ENCODE peak calls at places on chromosomes 16 and 17, in nine cellular contexts. One of them, this sample, is unnamed.

GRCh38 chr17:4607773-4608187 is 23.5 kb downstream of the SMTNL2 start:
- DNase-seq in sigmoid colon: peak; percentile 84
- DNase-seq in endothelial cell of umbilical vein: peak; percentile 66
- DNase-seq in HepG2: no peak
- DNase-seq in spleen: no peak
- DNase-seq in breast epithelium: no peak
- DNase-seq in ovary: peak; percentile 91
- DNase-seq in IMR-90: peak; percentile 49
- DNase-seq in body of pancreas: peak; percentile 58
- DNase-seq in this sample: peak; percentile 53

GRCh38 chr17:8079291-8080207 is 8.0 kb downstream of the ALOX12B start:
- DNase-seq in sigmoid colon: peak; percentile 83
- DNase-seq in endothelial cell of umbilical vein: peak; percentile 46
- DNase-seq in HepG2: peak; percentile 43
- DNase-seq in spleen: peak; percentile 95
- DNase-seq in breast epithelium: no peak
- DNase-seq in ovary: peak; percentile 73
- DNase-seq in IMR-90: peak; percentile 33
- DNase-seq in body of pancreas: peak; percentile 75
- DNase-seq in this sample: peak; percentile 65

GRCh38 chr16:87703835-87704375 is 61.9 kb downstream of the KLHDC4 start:
- DNase-seq in sigmoid colon: no peak
- DNase-seq in endothelial cell of umbilical vein: peak; percentile 32
- DNase-seq in HepG2: no peak
- DNase-seq in spleen: no peak
- DNase-seq in breast epithelium: no peak
- DNase-seq in ovary: no peak
- DNase-seq in IMR-90: no peak
- DNase-seq in body of pancreas: no peak
- DNase-seq in this sample: no peak

GRCh38 chr17:80359422-80360110 is 55.4 kb upstream of the ENDOV start:
- DNase-seq in sigmoid colon: peak; percentile 21
- DNase-seq in endothelial cell of umbilical vein: no peak
- DNase-seq in HepG2: no peak
- DNase-seq in spleen: peak; percentile 17
- DNase-seq in breast epithelium: no peak
- DNase-seq in ovary: peak; percentile 16
- DNase-seq in IMR-90: no peak
- DNase-seq in body of pancreas: no peak
- DNase-seq in this sample: no peak

GRCh38 chr17:10888858-10889257 is 51.0 kb upstream of the PIRT start:
- DNase-seq in sigmoid colon: no peak
- DNase-seq in endothelial cell of umbilical vein: no peak
- DNase-seq in HepG2: no peak
- DNase-seq in spleen: no peak
- DNase-seq in breast epithelium: no peak
- DNase-seq in ovary: no peak
- DNase-seq in IMR-90: no peak
- DNase-seq in body of pancreas: no peak
- DNase-seq in this sample: no peak

GRCh38 chr17:44559288-44560249 is 2.3 kb downstream of the FZD2 start:
- DNase-seq in sigmoid colon: no peak
- DNase-seq in endothelial cell of umbilical vein: no peak
- DNase-seq in HepG2: no peak
- DNase-seq in spleen: no peak
- DNase-seq in breast epithelium: no peak
- DNase-seq in ovary: no peak
- DNase-seq in IMR-90: no peak
- DNase-seq in body of pancreas: no peak
- DNase-seq in this sample: no peak

GRCh38 chr17:36611345-36612072 is 10.1 kb downstream of the MRM1 start:
- DNase-seq in sigmoid colon: no peak
- DNase-seq in endothelial cell of umbilical vein: no peak
- DNase-seq in HepG2: no peak
- DNase-seq in spleen: no peak
- DNase-seq in breast epithelium: no peak
- DNase-seq in ovary: no peak
- DNase-seq in IMR-90: peak; percentile 85
- DNase-seq in body of pancreas: no peak
- DNase-seq in this sample: peak; percentile 85

GRCh38 chr17:71436479-71436878 is 684.3 kb upstream of the SOX9 start:
- DNase-seq in sigmoid colon: no peak
- DNase-seq in endothelial cell of umbilical vein: no peak
- DNase-seq in HepG2: no peak
- DNase-seq in spleen: no peak
- DNase-seq in breast epithelium: no peak
- DNase-seq in ovary: no peak
- DNase-seq in IMR-90: no peak
- DNase-seq in body of pancreas: no peak
- DNase-seq in this sample: no peak

GRCh38 chr17:73267648-73268537 is 6.2 kb upstream of the CPSF4L start:
- DNase-seq in sigmoid colon: no peak
- DNase-seq in endothelial cell of umbilical vein: no peak
- DNase-seq in HepG2: peak; percentile 88
- DNase-seq in spleen: no peak
- DNase-seq in breast epithelium: no peak
- DNase-seq in ovary: no peak
- DNase-seq in IMR-90: no peak
- DNase-seq in body of pancreas: no peak
- DNase-seq in this sample: no peak

GRCh38 chr17:73284906-73285602 is 23.4 kb upstream of the CPSF4L start:
- DNase-seq in sigmoid colon: no peak
- DNase-seq in endothelial cell of umbilical vein: no peak
- DNase-seq in HepG2: no peak
- DNase-seq in spleen: no peak
- DNase-seq in breast epithelium: no peak
- DNase-seq in ovary: peak; percentile 62
- DNase-seq in IMR-90: no peak
- DNase-seq in body of pancreas: no peak
- DNase-seq in this sample: no peak

GRCh38 chr17:46072998-46073397 is 73.9 kb downstream of the STH start:
- DNase-seq in sigmoid colon: no peak
- DNase-seq in endothelial cell of umbilical vein: no peak
- DNase-seq in HepG2: peak; percentile 20
- DNase-seq in spleen: no peak
- DNase-seq in breast epithelium: no peak
- DNase-seq in ovary: no peak
- DNase-seq in IMR-90: peak; percentile 80
- DNase-seq in body of pancreas: no peak
- DNase-seq in this sample: no peak

GRCh38 chr16:23594186-23594585 is 1.9 kb downstream of the NDUFAB1 start:
- DNase-seq in sigmoid colon: no peak
- DNase-seq in endothelial cell of umbilical vein: no peak
- DNase-seq in HepG2: no peak
- DNase-seq in spleen: no peak
- DNase-seq in breast epithelium: no peak
- DNase-seq in ovary: no peak
- DNase-seq in IMR-90: no peak
- DNase-seq in body of pancreas: no peak
- DNase-seq in this sample: no peak

GRCh38 chr17:27669850-27670249 is 38.9 kb downstream of the LGALS9 start:
- DNase-seq in sigmoid colon: no peak
- DNase-seq in endothelial cell of umbilical vein: no peak
- DNase-seq in HepG2: no peak
- DNase-seq in spleen: peak; percentile 45
- DNase-seq in breast epithelium: no peak
- DNase-seq in ovary: no peak
- DNase-seq in IMR-90: no peak
- DNase-seq in body of pancreas: no peak
- DNase-seq in this sample: no peak

GRCh38 chr17:65994679-65995078 is 197.3 kb downstream of the CEP112 start:
- DNase-seq in sigmoid colon: no peak
- DNase-seq in endothelial cell of umbilical vein: no peak
- DNase-seq in HepG2: no peak
- DNase-seq in spleen: no peak
- DNase-seq in breast epithelium: no peak
- DNase-seq in ovary: no peak
- DNase-seq in IMR-90: no peak
- DNase-seq in body of pancreas: no peak
- DNase-seq in this sample: no peak

GRCh38 chr17:40878044-40878443 is 7.0 kb downstream of the KRT20 start:
- DNase-seq in sigmoid colon: no peak
- DNase-seq in endothelial cell of umbilical vein: no peak
- DNase-seq in HepG2: no peak
- DNase-seq in spleen: no peak
- DNase-seq in breast epithelium: no peak
- DNase-seq in ovary: no peak
- DNase-seq in IMR-90: no peak
- DNase-seq in body of pancreas: no peak
- DNase-seq in this sample: no peak

GRCh38 chr16:78443780-78444422 is 344.4 kb downstream of the WWOX start:
- DNase-seq in sigmoid colon: no peak
- DNase-seq in endothelial cell of umbilical vein: no peak
- DNase-seq in HepG2: no peak
- DNase-seq in spleen: no peak
- DNase-seq in breast epithelium: no peak
- DNase-seq in ovary: no peak
- DNase-seq in IMR-90: no peak
- DNase-seq in body of pancreas: no peak
- DNase-seq in this sample: peak; percentile 1

GRCh38 chr17:39823407-39824054 is 40.6 kb downstream of the IKZF3 start:
- DNase-seq in sigmoid colon: no peak
- DNase-seq in endothelial cell of umbilical vein: no peak
- DNase-seq in HepG2: no peak
- DNase-seq in spleen: no peak
- DNase-seq in breast epithelium: no peak
- DNase-seq in ovary: no peak
- DNase-seq in IMR-90: no peak
- DNase-seq in body of pancreas: no peak
- DNase-seq in this sample: peak; percentile 6

GRCh38 chr17:79124513-79125209 is 50.0 kb downstream of the ENGASE start:
- DNase-seq in sigmoid colon: no peak
- DNase-seq in endothelial cell of umbilical vein: no peak
- DNase-seq in HepG2: no peak
- DNase-seq in spleen: no peak
- DNase-seq in breast epithelium: no peak
- DNase-seq in ovary: no peak
- DNase-seq in IMR-90: no peak
- DNase-seq in body of pancreas: no peak
- DNase-seq in this sample: no peak

GRCh38 chr16:31201511-31202401 is 804 bp downstream of the PYCARD start:
- DNase-seq in sigmoid colon: no peak
- DNase-seq in endothelial cell of umbilical vein: no peak
- DNase-seq in HepG2: no peak
- DNase-seq in spleen: peak; percentile 90
- DNase-seq in breast epithelium: no peak
- DNase-seq in ovary: peak; percentile 46
- DNase-seq in IMR-90: no peak
- DNase-seq in body of pancreas: peak; percentile 35
- DNase-seq in this sample: no peak

GRCh38 chr17:43393944-43394482 is 4.8 kb upstream of the ARL4D start:
- DNase-seq in sigmoid colon: peak; percentile 97
- DNase-seq in endothelial cell of umbilical vein: peak; percentile 80
- DNase-seq in HepG2: peak; percentile 83
- DNase-seq in spleen: peak; percentile 88
- DNase-seq in breast epithelium: peak; percentile 92
- DNase-seq in ovary: peak; percentile 95
- DNase-seq in IMR-90: peak; percentile 83
- DNase-seq in body of pancreas: peak; percentile 97
- DNase-seq in this sample: peak; percentile 93

DNA sequence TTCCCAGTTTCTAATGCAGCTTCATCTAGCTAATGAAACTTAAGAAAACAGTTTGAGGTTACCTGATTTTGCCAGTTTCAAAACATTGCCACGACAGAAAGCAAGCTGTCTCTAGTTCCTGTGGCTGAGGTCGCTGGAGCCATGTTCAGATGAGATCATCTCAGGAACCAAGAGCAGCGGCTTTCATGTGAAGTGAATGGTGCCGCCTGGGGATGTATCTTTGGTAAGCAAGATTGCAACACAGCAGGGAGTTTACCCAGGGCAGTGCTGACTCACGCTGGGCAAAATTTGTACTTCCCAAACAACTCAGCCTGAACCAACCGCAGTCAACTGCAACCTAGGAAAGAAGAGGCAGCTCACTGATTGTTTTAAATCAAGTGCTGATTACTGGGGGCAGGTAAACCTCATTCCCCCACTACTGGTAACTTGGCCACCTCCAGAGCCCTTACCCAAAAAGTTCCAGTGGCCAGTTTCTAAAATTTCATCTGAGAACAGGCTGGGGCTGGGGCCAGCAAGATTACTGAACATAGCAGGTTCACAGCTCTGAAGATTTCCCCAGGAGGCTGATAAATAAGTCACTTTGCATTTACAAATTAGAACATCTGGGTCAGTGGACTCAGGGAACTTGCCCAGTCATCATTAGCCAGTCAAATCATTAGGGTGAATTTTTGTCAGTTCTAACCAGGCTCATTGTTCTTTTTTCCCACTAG is at the start of gene RFFL:
- DNase-seq in sigmoid colon: peak; percentile 95
- DNase-seq in endothelial cell of umbilical vein: peak; percentile 95
- DNase-seq in HepG2: peak; percentile 98
- DNase-seq in spleen: peak; percentile 92
- DNase-seq in breast epithelium: peak; percentile 94
- DNase-seq in ovary: peak; percentile 64
- DNase-seq in IMR-90: peak; percentile 99
- DNase-seq in body of pancreas: peak; percentile 95
- DNase-seq in this sample: peak; percentile 95
- TF ChIP-seq POLR2A in sigmoid colon: no peak
- TF ChIP-seq POLR2A in endothelial cell of umbilical vein: peak; percentile 28
- TF ChIP-seq POLR2A in HepG2: peak; percentile 87
- TF ChIP-seq POLR2A in spleen: no peak
- TF ChIP-seq POLR2A in breast epithelium: no peak
- TF ChIP-seq POLR2A in ovary: peak; percentile 19
- TF ChIP-seq POLR2A in IMR-90: peak; percentile 73
- TF ChIP-seq POLR2A in body of pancreas: peak; percentile 82
- TF ChIP-seq POLR2A in this sample: peak; percentile 72

GRCh38 chr17:82822281-82822680 is 17.5 kb downstream of the ZNF750 start:
- DNase-seq in sigmoid colon: no peak
- DNase-seq in endothelial cell of umbilical vein: no peak
- DNase-seq in HepG2: no peak
- DNase-seq in spleen: no peak
- DNase-seq in breast epithelium: no peak
- DNase-seq in ovary: peak; percentile 13
- DNase-seq in IMR-90: no peak
- DNase-seq in body of pancreas: no peak
- DNase-seq in this sample: no peak
- TF ChIP-seq POLR2A in sigmoid colon: no peak
- TF ChIP-seq POLR2A in endothelial cell of umbilical vein: no peak
- TF ChIP-seq POLR2A in HepG2: no peak
- TF ChIP-seq POLR2A in spleen: no peak
- TF ChIP-seq POLR2A in breast epithelium: no peak
- TF ChIP-seq POLR2A in ovary: no peak
- TF ChIP-seq POLR2A in IMR-90: no peak
- TF ChIP-seq POLR2A in body of pancreas: no peak
- TF ChIP-seq POLR2A in this sample: no peak

GRCh38 chr16:1961651-1962067 is 2.3 kb downstream of the NDUFB10 start:
- DNase-seq in sigmoid colon: no peak
- DNase-seq in endothelial cell of umbilical vein: no peak
- DNase-seq in HepG2: peak; percentile 49
- DNase-seq in spleen: peak; percentile 72
- DNase-seq in breast epithelium: no peak
- DNase-seq in ovary: peak; percentile 20
- DNase-seq in IMR-90: no peak
- DNase-seq in body of pancreas: no peak
- DNase-seq in this sample: peak; percentile 41
- TF ChIP-seq POLR2A in sigmoid colon: no peak
- TF ChIP-seq POLR2A in endothelial cell of umbilical vein: no peak
- TF ChIP-seq POLR2A in HepG2: no peak
- TF ChIP-seq POLR2A in spleen: no peak
- TF ChIP-seq POLR2A in breast epithelium: no peak
- TF ChIP-seq POLR2A in ovary: no peak
- TF ChIP-seq POLR2A in IMR-90: no peak
- TF ChIP-seq POLR2A in body of pancreas: no peak
- TF ChIP-seq POLR2A in this sample: no peak

GRCh38 chr17:82698065-82698973 is at the start of gene RAB40B:
- DNase-seq in sigmoid colon: peak; percentile 100
- DNase-seq in endothelial cell of umbilical vein: peak; percentile 99
- DNase-seq in HepG2: peak; percentile 96
- DNase-seq in spleen: peak; percentile 99
- DNase-seq in breast epithelium: peak; percentile 100
- DNase-seq in ovary: peak; percentile 99
- DNase-seq in IMR-90: peak; percentile 98
- DNase-seq in body of pancreas: peak; percentile 99
- DNase-seq in this sample: peak; percentile 95
- TF ChIP-seq POLR2A in sigmoid colon: no peak
- TF ChIP-seq POLR2A in endothelial cell of umbilical vein: no peak
- TF ChIP-seq POLR2A in HepG2: no peak
- TF ChIP-seq POLR2A in spleen: no peak
- TF ChIP-seq POLR2A in breast epithelium: no peak
- TF ChIP-seq POLR2A in ovary: no peak
- TF ChIP-seq POLR2A in IMR-90: no peak
- TF ChIP-seq POLR2A in body of pancreas: no peak
- TF ChIP-seq POLR2A in this sample: no peak

This sample was measured in erythroblast.